ENCODE peak calls at places on chromosomes 11 and 22, in six cellular contexts. One of them, this sample, is unnamed.

GRCh38 chr11:14119357-14119756 is 156.8 kb downstream of the SPON1 start:
- DNase-seq in SK-N-SH: no peak
- DNase-seq in BE2C: no peak
- DNase-seq in fibroblast of mammary gland: no peak
- DNase-seq in keratinocyte: no peak
- DNase-seq in foreskin fibroblast: peak; percentile 14
- DNase-seq in this sample: no peak

GRCh38 chr22:18091916-18092526 is 14.2 kb downstream of the PEX26 start:
- DNase-seq in foreskin fibroblast: no peak
- DNase-seq in BE2C: no peak
- DNase-seq in keratinocyte: no peak
- DNase-seq in fibroblast of mammary gland: peak; percentile 78
- DNase-seq in SK-N-SH: no peak
- DNase-seq in this sample: no peak

GRCh38 chr11:57214087-57214395 is 23.0 kb downstream of the APLNR start:
- DNase-seq in SK-N-SH: no peak
- DNase-seq in BE2C: no peak
- DNase-seq in fibroblast of mammary gland: peak; percentile 30
- DNase-seq in foreskin fibroblast: peak; percentile 50
- DNase-seq in keratinocyte: no peak
- DNase-seq in this sample: no peak

GRCh38 chr11:69409812-69410645 is 71.4 kb upstream of the LINC01488 start:
- DNase-seq in foreskin fibroblast: no peak
- DNase-seq in BE2C: no peak
- DNase-seq in SK-N-SH: no peak
- DNase-seq in fibroblast of mammary gland: no peak
- DNase-seq in keratinocyte: no peak
- DNase-seq in this sample: no peak

GRCh38 chr11:35214792-35215193 is 75.8 kb downstream of the CD44 start:
- DNase-seq in foreskin fibroblast: peak; percentile 92
- DNase-seq in BE2C: no peak
- DNase-seq in fibroblast of mammary gland: peak; percentile 99
- DNase-seq in SK-N-SH: no peak
- DNase-seq in keratinocyte: peak; percentile 48
- DNase-seq in this sample: peak; percentile 95

GRCh38 chr22:23256138-23256932 is 76.0 kb downstream of the BCR start:
- DNase-seq in foreskin fibroblast: no peak
- DNase-seq in keratinocyte: no peak
- DNase-seq in fibroblast of mammary gland: no peak
- DNase-seq in SK-N-SH: no peak
- DNase-seq in BE2C: no peak
- DNase-seq in this sample: no peak

GRCh38 chr11:120096756-120097191 is 41.1 kb downstream of the TRIM29 start:
- DNase-seq in foreskin fibroblast: no peak
- DNase-seq in BE2C: no peak
- DNase-seq in fibroblast of mammary gland: no peak
- DNase-seq in keratinocyte: no peak
- DNase-seq in SK-N-SH: no peak
- DNase-seq in this sample: no peak

GRCh38 chr11:77617892-77618291 is 19.7 kb downstream of the CLNS1A start:
- DNase-seq in keratinocyte: no peak
- DNase-seq in SK-N-SH: no peak
- DNase-seq in BE2C: no peak
- DNase-seq in foreskin fibroblast: peak; percentile 45
- DNase-seq in fibroblast of mammary gland: no peak
- DNase-seq in this sample: no peak

GRCh38 chr11:131864205-131864604 is 493.8 kb downstream of the NTM start:
- DNase-seq in BE2C: no peak
- DNase-seq in keratinocyte: no peak
- DNase-seq in foreskin fibroblast: peak; percentile 39
- DNase-seq in fibroblast of mammary gland: no peak
- DNase-seq in SK-N-SH: peak; percentile 72
- DNase-seq in this sample: no peak

GRCh38 chr11:31816467-31817053 is 5.4 kb upstream of the PAX6 start:
- DNase-seq in foreskin fibroblast: no peak
- DNase-seq in fibroblast of mammary gland: no peak
- DNase-seq in keratinocyte: no peak
- DNase-seq in BE2C: no peak
- DNase-seq in SK-N-SH: peak; percentile 50
- DNase-seq in this sample: no peak

GRCh38 chr11:111699579-111700156 is 66.5 kb downstream of the PPP2R1B start:
- DNase-seq in BE2C: no peak
- DNase-seq in fibroblast of mammary gland: no peak
- DNase-seq in SK-N-SH: no peak
- DNase-seq in foreskin fibroblast: no peak
- DNase-seq in keratinocyte: no peak
- DNase-seq in this sample: no peak

GRCh38 chr11:9972917-9973504 is 309.1 kb downstream of the SWAP70 start:
- DNase-seq in fibroblast of mammary gland: peak; percentile 74
- DNase-seq in foreskin fibroblast: peak; percentile 87
- DNase-seq in SK-N-SH: peak; percentile 67
- DNase-seq in BE2C: peak; percentile 4
- DNase-seq in keratinocyte: no peak
- DNase-seq in this sample: no peak

GRCh38 chr11:93049740-93050139 is 80.3 kb downstream of the MTNR1B start:
- DNase-seq in BE2C: no peak
- DNase-seq in keratinocyte: no peak
- DNase-seq in foreskin fibroblast: no peak
- DNase-seq in fibroblast of mammary gland: no peak
- DNase-seq in SK-N-SH: no peak
- DNase-seq in this sample: no peak

GRCh38 chr22:44621401-44622146 is 80.4 kb upstream of the PRR5 start:
- DNase-seq in BE2C: no peak
- DNase-seq in SK-N-SH: peak; percentile 34
- DNase-seq in fibroblast of mammary gland: no peak
- DNase-seq in foreskin fibroblast: no peak
- DNase-seq in keratinocyte: no peak
- DNase-seq in this sample: no peak

GRCh38 chr11:38503876-38504275 is 1905.8 kb upstream of the RAG2 start:
- DNase-seq in fibroblast of mammary gland: no peak
- DNase-seq in SK-N-SH: no peak
- DNase-seq in keratinocyte: no peak
- DNase-seq in BE2C: no peak
- DNase-seq in foreskin fibroblast: no peak
- DNase-seq in this sample: no peak

GRCh38 chr11:66974724-66975402 is at the start of gene C11orf86:
- DNase-seq in SK-N-SH: no peak
- DNase-seq in foreskin fibroblast: no peak
- DNase-seq in fibroblast of mammary gland: no peak
- DNase-seq in BE2C: no peak
- DNase-seq in keratinocyte: no peak
- DNase-seq in this sample: no peak

GRCh38 chr22:31821572-31821971 is 67.8 kb downstream of the DEPDC5 start:
- DNase-seq in SK-N-SH: no peak
- DNase-seq in fibroblast of mammary gland: no peak
- DNase-seq in keratinocyte: no peak
- DNase-seq in foreskin fibroblast: no peak
- DNase-seq in BE2C: no peak
- DNase-seq in this sample: no peak

GRCh38 chr11:84022695-84023094 is 736.5 kb upstream of the CCDC90B start:
- DNase-seq in foreskin fibroblast: no peak
- DNase-seq in BE2C: no peak
- DNase-seq in fibroblast of mammary gland: no peak
- DNase-seq in keratinocyte: no peak
- DNase-seq in SK-N-SH: no peak
- DNase-seq in this sample: no peak

GRCh38 chr11:8261921-8262551 is 1.6 kb downstream of the LMO1 start:
- DNase-seq in foreskin fibroblast: no peak
- DNase-seq in fibroblast of mammary gland: no peak
- DNase-seq in SK-N-SH: peak; percentile 56
- DNase-seq in BE2C: no peak
- DNase-seq in keratinocyte: no peak
- DNase-seq in this sample: no peak

GRCh38 chr11:43311791-43312607 is at the start of gene API5:
- DNase-seq in keratinocyte: peak; percentile 53
- DNase-seq in fibroblast of mammary gland: peak; percentile 92
- DNase-seq in BE2C: peak; percentile 88
- DNase-seq in SK-N-SH: peak; percentile 91
- DNase-seq in foreskin fibroblast: peak; percentile 97
- DNase-seq in this sample: peak; percentile 76

DNA sequence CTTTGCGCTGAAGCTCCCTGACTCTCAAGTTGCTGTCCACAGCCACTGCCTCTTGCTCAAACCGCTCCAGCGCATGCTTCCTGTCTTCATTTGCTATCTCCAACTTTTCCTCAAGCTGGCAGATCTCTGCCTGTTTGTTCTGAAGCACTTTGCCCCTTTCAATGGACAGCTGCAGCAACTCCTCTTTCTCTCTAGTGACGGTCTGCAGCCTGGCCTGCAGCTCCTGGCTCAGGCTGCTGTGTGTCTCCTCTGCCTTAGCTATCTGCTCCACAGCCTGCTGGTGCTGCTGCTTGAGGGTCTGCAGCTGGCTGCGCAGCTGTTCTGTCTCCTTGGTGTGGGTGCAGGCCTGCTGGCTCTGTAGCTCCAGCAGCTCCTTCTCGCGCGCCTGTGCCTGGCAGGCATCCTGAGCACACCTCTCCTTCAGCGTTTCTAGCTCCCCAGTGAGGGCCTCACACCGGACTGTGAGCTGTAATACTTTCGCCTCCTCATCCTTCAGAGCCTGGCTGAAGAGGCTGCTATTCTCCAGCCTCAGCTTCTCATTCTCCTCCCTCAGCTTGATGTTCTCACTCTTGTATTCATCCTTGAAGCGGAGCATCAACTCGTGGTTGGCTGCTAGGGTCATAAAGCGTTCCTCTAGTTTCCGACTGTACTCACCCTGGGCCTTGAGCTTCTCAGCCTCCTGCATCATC is 720 bp downstream of the CCDC89 start:
- DNase-seq in BE2C: peak; percentile 66
- DNase-seq in SK-N-SH: peak; percentile 28
- DNase-seq in keratinocyte: no peak
- DNase-seq in fibroblast of mammary gland: peak; percentile 55
- DNase-seq in foreskin fibroblast: peak; percentile 58
- DNase-seq in this sample: peak; percentile 36
- H3K4me3 ChIP-seq in BE2C: peak overlapping the region; percentile 84
- H3K4me3 ChIP-seq in SK-N-SH: peak overlapping the region; percentile 59
- H3K4me3 ChIP-seq in keratinocyte: peak overlapping the region; percentile 52
- H3K4me3 ChIP-seq in fibroblast of mammary gland: peak overlapping the region; percentile 70
- H3K4me3 ChIP-seq in foreskin fibroblast: peak overlapping the region; percentile 43
- H3K4me3 ChIP-seq in this sample: peak overlapping the region; percentile 57

DNA sequence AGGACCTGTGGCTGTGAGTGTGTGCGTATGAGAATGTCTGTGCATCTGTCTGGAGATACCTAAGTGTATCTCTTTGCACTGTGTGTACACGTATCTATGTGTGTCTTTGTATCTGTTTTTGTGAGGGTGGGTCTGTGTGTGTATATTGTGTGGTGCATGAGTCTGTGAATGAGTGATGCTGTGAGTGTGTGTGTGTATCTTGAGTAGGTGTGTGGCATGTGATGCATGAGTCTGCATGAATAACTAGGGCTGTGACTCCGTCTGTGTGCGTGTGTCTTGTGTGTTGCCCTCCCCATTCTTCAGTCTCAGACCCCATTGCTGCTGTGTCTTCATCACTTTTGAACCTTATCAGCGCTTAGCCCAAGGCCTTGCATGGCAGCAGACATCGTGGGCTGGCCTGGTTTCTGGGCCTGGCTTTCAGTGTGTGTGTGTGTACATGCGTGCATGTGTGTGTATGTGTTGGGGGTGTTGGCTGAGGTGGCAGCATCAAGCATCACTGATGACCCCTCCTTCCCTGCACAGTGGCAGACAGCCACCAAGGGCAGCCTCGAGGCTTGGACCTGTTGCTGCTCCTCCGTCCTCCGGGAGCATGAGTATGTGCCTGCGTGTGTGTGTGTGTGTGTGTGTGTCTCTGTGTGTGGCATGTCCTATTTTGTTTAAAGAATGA is 1.4 kb downstream of the SGSM1 start:
- DNase-seq in keratinocyte: peak; percentile 7
- DNase-seq in foreskin fibroblast: peak; percentile 17
- DNase-seq in SK-N-SH: peak; percentile 63
- DNase-seq in fibroblast of mammary gland: peak; percentile 30
- DNase-seq in BE2C: peak; percentile 44
- DNase-seq in this sample: no peak
- H3K4me3 ChIP-seq in keratinocyte: no peak overlapping the region
- H3K4me3 ChIP-seq in foreskin fibroblast: no peak overlapping the region
- H3K4me3 ChIP-seq in SK-N-SH: no peak overlapping the region
- H3K4me3 ChIP-seq in fibroblast of mammary gland: no peak overlapping the region
- H3K4me3 ChIP-seq in BE2C: peak overlapping the region; percentile 73
- H3K4me3 ChIP-seq in this sample: no peak overlapping the region

DNA sequence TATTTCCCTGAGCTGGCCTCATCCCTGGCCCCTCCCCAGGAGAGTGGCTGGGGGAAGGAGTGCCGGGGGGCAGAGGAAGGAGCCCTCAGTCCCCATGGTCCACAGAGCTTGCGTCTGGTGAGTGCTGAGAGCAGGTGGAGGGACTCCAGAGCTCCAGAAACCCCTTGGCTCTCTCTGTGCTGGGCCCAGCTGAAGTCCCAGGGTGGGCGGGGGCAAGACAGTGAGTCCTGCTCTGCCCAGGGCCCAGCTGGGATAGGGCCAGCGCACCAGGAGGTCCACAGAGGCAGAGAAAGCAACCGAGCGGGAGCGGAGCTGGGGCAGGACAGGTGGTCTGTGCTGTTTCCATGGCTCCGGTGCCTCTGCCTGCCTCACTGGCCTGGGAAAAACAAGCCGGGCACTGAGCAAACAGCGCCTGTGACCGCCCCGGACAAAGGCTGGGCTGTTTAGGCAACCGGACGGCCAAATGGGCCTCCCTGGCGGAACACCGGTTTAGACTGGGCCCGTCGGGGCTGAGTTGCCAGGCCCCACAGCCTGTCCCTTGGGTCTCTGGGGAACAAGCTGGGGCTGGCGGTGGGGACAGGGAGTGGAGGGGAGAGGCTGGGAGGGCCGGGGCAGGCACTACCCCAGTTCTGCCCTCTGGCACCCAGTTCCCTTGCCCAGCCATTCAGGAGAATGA is 34.1 kb upstream of the WNT7B start:
- DNase-seq in keratinocyte: no peak
- DNase-seq in BE2C: peak; percentile 52
- DNase-seq in fibroblast of mammary gland: no peak
- DNase-seq in SK-N-SH: no peak
- DNase-seq in foreskin fibroblast: no peak
- DNase-seq in this sample: no peak
- H3K4me3 ChIP-seq in keratinocyte: no peak overlapping the region
- H3K4me3 ChIP-seq in BE2C: no peak overlapping the region
- H3K4me3 ChIP-seq in fibroblast of mammary gland: no peak overlapping the region
- H3K4me3 ChIP-seq in SK-N-SH: no peak overlapping the region
- H3K4me3 ChIP-seq in foreskin fibroblast: no peak overlapping the region
- H3K4me3 ChIP-seq in this sample: no peak overlapping the region

DNA sequence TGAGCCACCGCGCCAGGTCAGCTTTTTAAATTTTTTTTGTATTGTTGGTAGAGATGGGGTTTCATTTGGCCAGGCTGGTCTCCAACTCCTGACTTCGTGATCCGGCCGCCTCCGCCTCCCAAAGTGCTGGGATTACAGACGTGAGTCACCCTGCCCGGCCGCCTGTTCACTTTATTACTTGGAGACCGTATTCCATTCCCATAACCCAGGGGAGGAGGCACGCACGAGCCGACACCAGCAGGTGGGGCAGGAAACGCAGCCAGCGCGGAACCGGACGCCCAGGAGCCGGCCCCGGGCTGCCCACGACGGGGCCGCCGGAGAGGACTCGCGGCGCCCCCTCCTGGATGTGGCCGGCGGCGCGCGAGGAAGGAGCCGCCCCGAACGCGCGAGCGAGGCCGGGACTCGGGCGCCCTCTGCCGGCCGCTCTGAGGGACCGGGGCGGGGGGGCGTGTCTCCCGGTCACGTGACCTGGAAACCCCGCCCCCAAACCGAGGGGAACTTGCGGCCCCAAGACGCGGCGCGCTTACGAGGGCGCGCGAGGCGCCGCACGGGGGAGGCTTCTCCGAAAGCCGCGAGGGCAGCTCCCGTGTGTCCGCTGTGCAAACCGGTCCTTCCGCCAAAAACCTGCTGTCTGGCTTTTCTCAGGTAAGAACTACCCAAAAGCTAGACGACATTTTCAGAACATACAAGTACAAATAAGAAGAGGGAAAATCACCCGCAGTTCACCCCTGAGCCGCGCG is 11.6 kb upstream of the RNH1 start:
- DNase-seq in fibroblast of mammary gland: peak; percentile 96
- DNase-seq in keratinocyte: peak; percentile 92
- DNase-seq in foreskin fibroblast: peak; percentile 99
- DNase-seq in SK-N-SH: peak; percentile 97
- DNase-seq in BE2C: peak; percentile 76
- DNase-seq in this sample: peak; percentile 81
- H3K4me3 ChIP-seq in fibroblast of mammary gland: peak overlapping the region; percentile 16
- H3K4me3 ChIP-seq in keratinocyte: peak overlapping the region; percentile 19
- H3K4me3 ChIP-seq in foreskin fibroblast: peak overlapping the region; percentile 25
- H3K4me3 ChIP-seq in SK-N-SH: peak overlapping the region; percentile 51
- H3K4me3 ChIP-seq in BE2C: no peak overlapping the region
- H3K4me3 ChIP-seq in this sample: peak overlapping the region; percentile 45

This sample was measured in skeletal muscle cell.